ENCODE peak calls at places on chromosomes 6 and 20, in four cellular contexts. O is HepG2, H is K562, M is H1. S is an unnamed sample.

GRCh38 chr20:36506253-36506652 is 35.1 kb upstream of the MYL9 start:
- DNase-seq in O (peak), H (no peak), M (no peak), S (no peak)

GRCh38 chr20:48945840-48946514 is 24.5 kb downstream of the ARFGEF2 start:
- DNase-seq in O (no peak), H (no peak), M (no peak), S (no peak)

GRCh38 chr6:30647039-30647801 is at the start of gene C6orf136:
- DNase-seq in O (peak), H (peak), M (peak), S (peak)

GRCh38 chr6:80003841-80004198 is 629 bp upstream of the TTK start:
- DNase-seq in O (no peak), H (no peak), M (peak), S (no peak)

GRCh38 chr6:139708342-139709199 is 334.1 kb upstream of the CITED2 start:
- DNase-seq in O (peak), H (no peak), M (no peak), S (no peak)

GRCh38 chr6:159985296-159985940 is 16.5 kb downstream of the IGF2R start:
- DNase-seq in O (no peak), H (no peak), M (no peak), S (no peak)

GRCh38 chr6:3259491-3259958 is 778 bp downstream of the PSMG4 start:
- DNase-seq in O (peak), H (no peak), M (no peak), S (no peak)

GRCh38 chr6:152993431-152993830 is 9.1 kb downstream of the MTRF1L start:
- DNase-seq in O (peak), H (no peak), M (no peak), S (no peak)

GRCh38 chr6:35021014-35021413 is 120.1 kb downstream of the TCP11 start:
- DNase-seq in O (no peak), H (no peak), M (no peak), S (no peak)

GRCh38 chr6:148611213-148611612 is 135.6 kb upstream of the UST start:
- DNase-seq in O (no peak), H (no peak), M (no peak), S (no peak)

GRCh38 chr20:37504404-37505096 is 16.5 kb upstream of the NNAT start:
- DNase-seq in O (no peak), H (no peak), M (no peak), S (no peak)

GRCh38 chr6:18997375-18997826 is 610.3 kb downstream of the RNF144B start:
- DNase-seq in O (peak), H (no peak), M (peak), S (no peak)

GRCh38 chr6:151805286-151805840 is 2.1 kb upstream of the ESR1 start:
- DNase-seq in O (no peak), H (no peak), M (no peak), S (no peak)

GRCh38 chr6:5866547-5867051 is 140.1 kb downstream of the NRN1 start:
- DNase-seq in O (peak), H (no peak), M (no peak), S (no peak)

GRCh38 chr20:45836841-45837240 is 3.2 kb downstream of the SNX21 start:
- DNase-seq in O (no peak), H (peak), M (no peak), S (no peak)

GRCh38 chr6:51472745-51473483 is 614.5 kb downstream of the PKHD1 start:
- DNase-seq in O (no peak), H (no peak), M (no peak), S (no peak)

GRCh38 chr20:23626040-23626620 is 11.6 kb downstream of the CST3 start:
- DNase-seq in O (no peak), H (peak), M (no peak), S (no peak)

GRCh38 chr6:170243791-170244291 is 47.0 kb downstream of the DLL1 start:
- DNase-seq in O (no peak), H (no peak), M (no peak), S (no peak)

DNA sequence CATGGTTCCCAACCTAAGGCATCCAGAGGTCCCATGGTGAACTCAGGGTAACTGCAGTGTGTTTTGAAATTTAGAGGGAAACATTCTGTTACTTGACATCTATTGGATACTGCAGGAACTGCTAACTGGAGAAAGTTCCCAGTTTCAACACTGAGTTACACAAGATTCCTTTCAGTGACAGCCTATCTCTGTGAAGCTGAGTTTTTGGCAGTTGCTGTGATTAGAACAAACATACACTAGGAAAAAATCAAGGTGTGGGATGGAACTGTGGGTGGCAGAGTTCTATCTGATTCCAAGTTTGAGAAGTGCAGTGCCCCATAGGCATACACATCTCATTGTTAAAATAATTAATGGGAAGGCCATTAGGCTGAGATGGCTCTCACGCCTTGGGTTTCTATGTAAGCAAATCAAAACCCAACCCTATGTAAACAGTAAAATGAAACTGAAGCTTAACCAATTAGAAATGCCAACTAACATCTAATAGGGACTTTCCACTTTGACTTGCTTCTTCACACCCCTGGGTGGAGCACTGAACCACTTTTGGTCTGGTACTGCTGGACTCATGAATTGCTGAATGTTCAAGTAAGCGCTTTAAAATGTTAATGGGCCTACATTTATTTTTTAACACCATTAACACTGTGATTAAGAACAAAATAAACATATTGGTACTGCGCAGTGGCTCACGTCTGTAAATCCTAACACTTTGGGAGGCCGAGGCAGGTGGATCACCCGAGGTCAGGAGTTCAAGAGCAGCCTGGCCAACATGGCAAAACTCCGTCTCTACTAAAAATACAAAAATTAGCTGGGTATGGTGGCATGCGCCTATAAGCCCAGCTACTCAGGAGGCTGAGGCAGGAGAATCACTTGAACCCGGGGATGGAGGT is 55.2 kb upstream of the TBC1D7 start:
- DNase-seq in O (peak), H (no peak), M (no peak), S (peak)
- H2AFZ ChIP-seq in O (no peak), H (no peak), M (no peak), S (peak)

DNA sequence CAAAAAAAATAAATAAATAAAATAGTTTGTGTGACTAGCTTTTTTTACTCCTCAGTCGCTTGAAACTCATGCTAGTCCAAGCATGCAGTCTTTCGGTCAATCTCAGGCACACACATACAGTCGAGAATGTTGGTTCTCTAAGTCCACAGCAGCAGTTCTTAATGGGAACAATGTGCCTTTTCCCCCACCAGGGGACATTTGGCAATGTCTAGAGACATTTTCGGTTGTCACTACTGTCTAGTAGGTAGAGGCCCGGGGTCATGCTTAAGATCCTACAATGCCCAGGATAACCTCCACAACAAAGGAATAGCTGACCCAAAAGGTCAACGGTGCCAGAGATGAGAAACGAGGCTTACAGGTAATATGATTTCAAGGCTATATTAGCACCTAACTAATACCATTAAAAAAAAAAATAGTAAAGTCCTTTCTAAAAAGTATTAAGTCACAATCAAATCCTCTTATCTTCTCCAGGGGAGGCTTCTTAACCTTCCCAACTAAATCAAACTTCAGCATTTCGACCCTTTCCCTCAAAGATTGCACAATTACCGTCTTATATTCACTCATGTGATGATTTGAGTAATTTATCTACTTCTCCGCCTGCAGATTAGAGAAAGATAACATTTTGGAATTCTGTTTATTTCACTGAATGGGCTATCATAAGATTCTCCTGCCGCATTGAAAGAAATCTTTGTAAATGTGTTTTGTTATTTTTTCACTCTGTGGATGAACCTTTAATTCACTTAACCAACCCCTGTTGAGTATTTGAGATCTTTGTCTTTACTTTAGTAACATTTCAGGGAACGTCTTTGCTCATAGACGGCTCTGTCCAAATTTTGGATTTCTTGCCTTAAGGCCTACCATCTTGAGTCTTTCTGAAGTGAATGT is 8.1 kb upstream of the SALL4 start:
- DNase-seq in O (peak), H (no peak), M (no peak), S (no peak)
- TF ChIP-seq CTCF in O (peak), H (no peak), M (peak), S (no peak)

DNA sequence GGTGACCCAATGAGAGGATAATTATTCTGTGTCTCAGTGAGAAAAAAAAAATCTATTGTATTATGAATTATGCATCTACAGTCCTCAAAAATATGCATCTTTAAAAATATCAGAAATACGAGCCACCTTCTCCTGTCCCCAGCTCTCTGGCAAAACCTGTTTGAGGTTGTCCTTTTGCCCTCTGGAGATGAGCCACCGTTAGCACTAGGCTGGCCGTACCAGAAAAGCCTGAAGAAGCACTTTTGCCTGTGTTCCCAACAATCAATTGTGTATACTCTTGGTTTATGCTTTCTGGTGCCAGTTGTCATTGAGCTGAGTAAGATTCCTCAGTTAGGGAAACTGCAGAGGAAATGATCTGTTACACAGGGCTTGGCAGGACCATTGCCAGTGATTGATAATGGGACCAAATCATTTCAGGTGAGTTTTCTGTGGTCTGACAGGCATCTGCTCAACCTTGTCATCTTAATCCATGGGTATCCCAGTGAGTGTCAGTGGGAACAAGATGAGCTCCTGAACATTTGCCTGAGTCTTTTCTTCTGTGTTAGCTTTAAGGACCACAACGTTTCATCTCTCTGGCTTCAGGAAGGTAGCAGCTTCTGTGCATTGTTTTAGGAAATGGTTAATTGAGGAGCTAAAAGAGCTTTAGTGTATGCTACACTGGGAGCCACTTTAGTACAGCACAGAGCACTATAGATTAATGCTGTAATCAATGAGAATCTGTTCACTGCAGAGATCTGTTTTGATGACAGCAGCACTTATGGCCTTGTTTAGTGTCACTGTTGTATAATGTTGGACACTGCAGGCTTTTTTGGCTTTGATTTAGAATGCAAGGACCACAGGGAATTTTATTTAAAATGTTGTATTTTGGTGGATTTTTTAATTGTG is 330.1 kb downstream of the RIMS1 start:
- DNase-seq in O (no peak), H (no peak), M (no peak), S (no peak)
- TF ChIP-seq MAX in O (no peak), H (no peak), M (no peak), S (no peak)

GRCh38 chr6:110320307-110320706 is 37.8 kb downstream of the METTL24 start:
- DNase-seq in O (no peak), H (no peak), M (no peak), S (no peak)
- H2AFZ ChIP-seq in O (no peak), H (no peak), M (no peak), S (no peak)

DNA sequence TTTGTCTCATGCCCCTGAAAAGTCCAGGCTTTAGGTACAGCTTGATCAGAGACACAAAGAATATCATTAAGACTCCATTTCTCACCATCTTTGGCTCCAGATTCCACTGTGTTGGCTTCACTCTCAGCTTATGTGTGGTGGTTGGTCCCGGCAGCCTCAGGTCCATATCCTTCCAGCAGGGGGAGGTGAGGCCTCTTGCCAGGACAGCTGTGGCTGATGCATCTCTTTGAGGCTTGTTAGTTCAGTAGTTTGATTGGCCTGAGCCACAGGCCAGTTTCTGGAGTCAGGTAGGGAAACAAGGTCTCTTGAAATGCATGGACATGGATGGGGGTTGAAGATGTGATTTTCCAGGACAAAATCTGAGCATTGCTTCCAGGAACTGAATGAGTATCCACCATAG is 62.4 kb downstream of the JAG1 start:
- DNase-seq in O (peak), H (peak), M (peak), S (no peak)
- TF ChIP-seq CTCF in O (peak), H (peak), M (peak), S (peak)

GRCh38 chr20:42945595-42945994 is 244.1 kb downstream of the PTPRT start:
- DNase-seq in O (no peak), H (no peak), M (no peak), S (no peak)

GRCh38 chr20:42955713-42956112 is 234.0 kb downstream of the PTPRT start:
- DNase-seq in O (no peak), H (no peak), M (no peak), S (no peak)

GRCh38 chr20:42945194-42945593 is 244.5 kb downstream of the PTPRT start:
- DNase-seq in O (no peak), H (no peak), M (no peak), S (no peak)

GRCh38 chr20:42949865-42950264 is 239.8 kb downstream of the PTPRT start:
- DNase-seq in O (no peak), H (no peak), M (no peak), S (no peak)
- TF ChIP-seq MAX in O (no peak), H (no peak), M (no peak), S (no peak)

DNA sequence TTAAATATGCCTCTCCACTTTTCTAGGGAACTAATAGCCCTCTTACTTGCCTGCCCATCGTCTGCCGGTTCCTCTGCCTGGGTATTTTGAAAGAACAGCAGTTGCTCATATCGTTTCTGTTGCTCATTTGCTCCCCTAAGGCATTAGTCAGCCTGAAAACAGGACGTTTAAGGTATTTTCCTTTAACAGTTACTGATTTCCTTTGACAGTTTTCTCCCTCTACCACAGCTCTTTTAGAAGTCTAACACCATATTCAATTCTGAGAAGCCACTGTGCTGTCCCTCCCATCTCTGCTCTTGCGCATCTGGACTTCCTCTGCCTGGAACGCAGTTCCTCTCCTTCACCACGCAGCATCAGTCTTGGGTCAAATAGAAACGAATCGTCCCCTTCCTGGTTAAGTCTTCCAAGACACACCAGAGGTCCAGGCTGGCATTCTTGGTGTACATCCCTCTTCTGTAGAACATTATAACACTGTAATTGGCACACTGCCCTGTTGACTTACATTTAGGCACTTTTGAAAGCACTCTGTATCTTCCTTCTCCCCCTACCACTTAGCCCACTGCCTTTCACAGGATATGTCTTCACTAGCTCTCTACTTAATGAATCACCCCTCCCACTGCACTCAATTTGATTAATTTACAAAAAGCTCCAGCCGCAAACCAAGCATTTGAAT is 141.0 kb upstream of the CARMIL1 start:
- DNase-seq in O (no peak), H (no peak), M (no peak), S (peak)
- H2AFZ ChIP-seq in O (peak), H (peak), M (no peak), S (peak)

DNA sequence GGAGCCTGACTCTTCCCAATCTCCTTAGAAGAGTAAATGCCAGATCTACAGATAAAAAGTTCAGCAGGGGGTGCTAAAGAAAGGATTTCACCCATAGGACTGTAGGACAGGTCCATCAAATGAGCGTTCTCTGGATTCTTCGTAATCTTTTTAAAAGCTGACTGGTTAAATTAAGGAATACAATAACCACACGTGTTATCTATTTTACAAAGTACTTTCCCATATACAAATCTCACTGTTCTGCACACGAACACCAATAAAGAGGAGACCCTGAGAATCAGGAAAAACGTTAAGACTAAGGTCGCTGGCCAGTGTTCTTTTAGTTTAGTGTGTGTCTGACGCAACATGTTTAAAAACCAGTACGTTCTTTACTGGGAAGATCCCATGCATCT is 542 bp downstream of the TUBE1 start:
- DNase-seq in O (peak), H (peak), M (no peak), S (peak)
- TF ChIP-seq CTCF in O (peak), H (peak), M (no peak), S (peak)

GRCh38 chr20:24950128-24950835 is 1.2 kb downstream of the CST7 start:
- DNase-seq in O (no peak), H (no peak), M (peak), S (no peak)

GRCh38 chr20:24950836-24951525 is 1.9 kb downstream of the CST7 start:
- DNase-seq in O (no peak), H (no peak), M (peak), S (no peak)

GRCh38 chr20:24951536-24952047 is 2.5 kb downstream of the CST7 start:
- DNase-seq in O (no peak), H (no peak), M (peak), S (no peak)

GRCh38 chr20:24949756-24950127 is 673 bp downstream of the CST7 start:
- DNase-seq in O (no peak), H (no peak), M (peak), S (no peak)

DNA sequence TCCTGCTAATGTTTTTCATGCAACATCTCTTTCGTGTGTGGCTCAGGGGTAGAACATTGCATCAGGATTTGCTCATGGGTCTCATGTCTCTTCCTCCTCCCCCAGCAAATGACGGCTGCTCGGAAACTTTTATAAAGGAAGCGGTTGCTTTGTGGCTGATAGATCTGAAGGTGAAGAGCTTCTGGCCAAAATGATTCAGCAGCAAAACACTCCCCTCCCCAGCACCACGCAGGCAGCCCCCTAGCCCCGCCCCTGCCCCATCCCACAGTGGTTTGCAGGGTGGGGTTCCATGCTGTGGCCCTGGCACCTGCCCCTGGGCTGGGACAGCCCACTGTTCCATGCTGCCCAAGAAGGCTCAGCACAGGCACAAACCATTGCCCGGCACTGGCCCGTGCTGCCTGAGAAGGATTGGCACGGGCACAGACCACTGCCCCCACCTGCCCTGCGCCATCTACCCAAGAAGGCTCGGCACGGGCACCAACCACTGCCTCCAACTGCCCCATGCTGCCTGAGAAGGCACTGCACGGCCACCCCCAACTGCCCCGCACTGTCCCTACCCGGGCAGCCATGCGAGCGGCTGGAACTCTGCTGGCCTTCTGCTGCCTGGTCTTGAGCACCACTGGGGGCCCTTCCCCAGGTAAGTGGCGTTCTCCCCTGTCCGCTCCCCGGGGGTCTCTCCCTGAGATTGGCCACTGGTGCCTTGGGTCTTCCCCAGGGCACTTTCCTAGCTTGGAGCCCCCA is at the start of gene CST7:
- DNase-seq in O (no peak), H (no peak), M (no peak), S (peak)
- TF ChIP-seq MAX in O (no peak), H (no peak), M (no peak), S (no peak)

S was measured in GM12878.